ENCODE peak calls at places on chromosomes 11 and 22, in seven cellular contexts. N is AG04450; A is IMR-90; G is CD8-positive, alpha-beta T cell; O is fibroblast of pulmonary artery; U is left ventricle myocardium inferior; T is cardiac muscle cell. V is an unnamed sample.

GRCh38 chr11:35583126-35583525 is 35.1 kb upstream of the FJX1 start:
- DNase-seq in N (no peak), A (peak), G (no peak), O (peak), U (no peak), T (peak), V (no peak)

GRCh38 chr11:15674756-15675155 is 560.0 kb downstream of the INSC start:
- DNase-seq in N (no peak), A (no peak), G (no peak), O (no peak), U (no peak), T (no peak), V (no peak)

GRCh38 chr11:72787262-72788104 is 6.4 kb downstream of the STARD10 start:
- DNase-seq in N (no peak), A (no peak), G (no peak), O (no peak), U (no peak), T (no peak), V (peak)

GRCh38 chr11:75815345-75815983 is 454 bp downstream of the UVRAG start:
- DNase-seq in N (no peak), A (peak), G (no peak), O (peak), U (no peak), T (peak), V (peak)

GRCh38 chr11:69241075-69241740 is 52.7 kb upstream of the MYEOV start:
- DNase-seq in N (no peak), A (no peak), G (peak), O (no peak), U (no peak), T (no peak), V (no peak)

GRCh38 chr11:87031433-87032170 is 6.1 kb upstream of the TMEM135 start:
- DNase-seq in N (no peak), A (no peak), G (no peak), O (no peak), U (no peak), T (no peak), V (no peak)

GRCh38 chr11:27217948-27218410 is 145.0 kb downstream of the CCDC34 start:
- DNase-seq in N (no peak), A (peak), G (no peak), O (peak), U (no peak), T (peak), V (no peak)

GRCh38 chr11:9755561-9755960 is 91.7 kb downstream of the SWAP70 start:
- DNase-seq in N (no peak), A (peak), G (no peak), O (peak), U (no peak), T (peak), V (no peak)

GRCh38 chr11:11107081-11107480 is 246.0 kb downstream of the CSNK2A3 start:
- DNase-seq in N (no peak), A (no peak), G (no peak), O (no peak), U (no peak), T (no peak), V (no peak)

GRCh38 chr11:97743205-97743742 is 1277.5 kb upstream of the CNTN5 start:
- DNase-seq in N (no peak), A (peak), G (no peak), O (peak), U (no peak), T (peak), V (no peak)

GRCh38 chr11:57072640-57073039 is 83.9 kb downstream of the OR5AK2 start:
- DNase-seq in N (peak), A (peak), G (no peak), O (peak), U (no peak), T (peak), V (no peak)

GRCh38 chr11:133982901-133983300 is 26.1 kb upstream of the IGSF9B start:
- DNase-seq in N (no peak), A (no peak), G (no peak), O (no peak), U (no peak), T (no peak), V (no peak)

GRCh38 chr11:373716-374551 is 4.6 kb downstream of the B4GALNT4 start:
- DNase-seq in N (no peak), A (no peak), G (no peak), O (no peak), U (no peak), T (no peak), V (no peak)

GRCh38 chr11:67997460-67997921 is 6.4 kb downstream of the UNC93B1 start:
- DNase-seq in N (no peak), A (no peak), G (no peak), O (no peak), U (no peak), T (no peak), V (peak)

GRCh38 chr22:47041201-47042115 is 279.0 kb downstream of the TBC1D22A start:
- DNase-seq in N (no peak), A (no peak), G (no peak), O (no peak), U (no peak), T (no peak), V (no peak)

GRCh38 chr11:131372243-131372930 is 2.0 kb downstream of the NTM start:
- DNase-seq in N (no peak), A (no peak), G (no peak), O (no peak), U (no peak), T (no peak), V (no peak)

GRCh38 chr11:131373326-131373725 is 2.9 kb downstream of the NTM start:
- DNase-seq in N (no peak), A (no peak), G (no peak), O (no peak), U (no peak), T (no peak), V (no peak)

GRCh38 chr11:131371791-131372104 is 1.3 kb downstream of the NTM start:
- DNase-seq in N (no peak), A (no peak), G (no peak), O (no peak), U (no peak), T (no peak), V (no peak)

GRCh38 chr11:131370090-131370751 is at the start of gene NTM:
- DNase-seq in N (no peak), A (peak), G (no peak), O (peak), U (peak), T (peak), V (no peak)

DNA sequence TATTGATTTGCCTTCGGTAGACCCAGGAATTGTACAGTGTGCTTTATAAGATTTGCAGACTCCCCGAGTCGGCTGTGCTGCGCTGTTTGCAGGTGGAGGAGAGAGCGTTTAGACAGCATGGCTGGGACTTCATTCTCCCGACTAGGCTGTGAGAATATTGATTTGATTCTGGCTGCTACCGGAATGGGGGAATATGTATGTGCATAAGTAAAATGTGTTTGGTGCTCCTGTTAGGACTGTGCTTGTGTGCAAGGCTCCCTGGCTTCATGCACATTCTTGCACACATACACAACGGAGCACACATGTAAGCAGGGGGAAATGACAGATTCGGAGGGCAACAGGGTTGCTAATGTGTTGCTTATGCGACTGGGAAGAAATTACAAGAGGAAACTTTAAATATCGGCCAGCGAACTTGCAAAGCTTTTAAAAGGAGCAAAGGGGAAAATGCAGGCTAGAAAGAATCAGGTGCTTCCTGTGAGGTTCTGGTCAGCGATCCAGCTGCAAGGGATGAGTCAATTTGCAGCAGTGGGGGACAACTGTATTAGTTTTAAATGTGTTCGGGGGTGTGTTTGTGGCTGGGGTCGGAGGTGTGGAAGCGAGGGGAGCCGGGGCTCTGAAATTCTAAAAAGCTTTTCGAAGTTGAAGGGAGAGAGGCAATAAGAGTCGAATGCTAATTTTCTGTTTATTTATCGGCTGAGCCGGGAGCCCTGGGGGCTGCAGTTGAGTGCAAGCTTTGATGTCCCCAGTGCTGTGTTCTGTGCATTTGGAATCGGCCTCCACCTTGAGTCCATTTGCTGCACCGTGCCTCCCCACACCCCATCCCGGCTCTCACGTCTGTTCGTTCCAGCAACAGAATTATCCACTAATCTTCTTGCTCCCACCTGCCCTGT is 731 bp downstream of the NTM start:
- DNase-seq in N (no peak), A (no peak), G (no peak), O (no peak), U (no peak), T (no peak), V (no peak)
- H3K4me3 ChIP-seq in N (no peak), A (no peak), G (no peak), O (no peak), U (peak), T (no peak), V (no peak)

GRCh38 chr11:1453611-1454386 is 32.8 kb downstream of the MOB2 start:
- DNase-seq in N (no peak), A (no peak), G (no peak), O (no peak), U (no peak), T (no peak), V (peak)
- TF ChIP-seq CTCF in N (peak), A (peak), G (no peak), O (no peak), U (peak), T (no peak), V (peak)

GRCh38 chr22:39534591-39535301 is 2.2 kb upstream of the RPS19BP1 start:
- DNase-seq in N (no peak), A (peak), G (peak), O (peak), U (peak), T (peak), V (peak)

GRCh38 chr22:39535831-39536449 is 3.4 kb upstream of the RPS19BP1 start:
- DNase-seq in N (no peak), A (no peak), G (no peak), O (no peak), U (no peak), T (no peak), V (no peak)

GRCh38 chr22:39534092-39534506 is 1.6 kb upstream of the RPS19BP1 start:
- DNase-seq in N (no peak), A (no peak), G (no peak), O (no peak), U (no peak), T (no peak), V (peak)

GRCh38 chr22:39536711-39537110 is 4.2 kb upstream of the RPS19BP1 start:
- DNase-seq in N (no peak), A (no peak), G (no peak), O (no peak), U (no peak), T (no peak), V (no peak)

GRCh38 chr22:39535302-39535805 is 2.8 kb upstream of the RPS19BP1 start:
- DNase-seq in N (no peak), A (no peak), G (no peak), O (no peak), U (no peak), T (no peak), V (peak)
- H3K4me3 ChIP-seq in N (no peak), A (no peak), G (no peak), O (no peak), U (no peak), T (no peak), V (no peak)

GRCh38 chr11:78715639-78716311 is 141.1 kb upstream of the NARS2 start:
- DNase-seq in N (peak), A (peak), G (no peak), O (peak), U (no peak), T (peak), V (peak)
- TF ChIP-seq CTCF in N (peak), A (peak), G (peak), O (peak), U (peak), T (peak), V (peak)

V was measured in GM12865.